ENCODE peak calls at places on chromosomes 16 and 17, in nine cellular contexts. J is heart left ventricle; S is cardiac muscle cell; Y is endodermal cell; M is body of pancreas; F is PC-3; Z is CD4-positive, alpha-beta T cell; Q is kidney; V is aorta. X is an unnamed sample.

GRCh38 chr17:66858182-66859083 is 23.5 kb downstream of the CACNG5 start:
- DNase-seq in J (no peak), S (peak), Y (peak), M (no peak), F (no peak), Z (no peak), Q (peak), V (no peak), X (no peak)

GRCh38 chr17:58289869-58290268 is 9.1 kb upstream of the MPO start:
- DNase-seq in J (no peak), S (no peak), Y (no peak), M (no peak), F (peak), Z (no peak), Q (no peak), V (no peak), X (no peak)

GRCh38 chr16:51164167-51164566 is 13.1 kb upstream of the SALL1 start:
- DNase-seq in J (no peak), S (peak), Y (no peak), M (no peak), F (no peak), Z (no peak), Q (no peak), V (no peak), X (no peak)

GRCh38 chr17:82791532-82791931 is 39.7 kb downstream of the TBCD start:
- DNase-seq in J (no peak), S (no peak), Y (no peak), M (no peak), F (peak), Z (no peak), Q (no peak), V (no peak), X (no peak)

GRCh38 chr17:10041916-10042588 is 137.0 kb upstream of the RCVRN start:
- DNase-seq in J (no peak), S (no peak), Y (no peak), M (no peak), F (no peak), Z (no peak), Q (no peak), V (no peak), X (no peak)

GRCh38 chr17:81480140-81480917 is 32.3 kb downstream of the ACTG1 start:
- DNase-seq in J (peak), S (no peak), Y (no peak), M (peak), F (peak), Z (no peak), Q (no peak), V (peak), X (peak)

GRCh38 chr16:12578001-12578400 is 225.7 kb downstream of the CPPED1 start:
- DNase-seq in J (no peak), S (no peak), Y (no peak), M (no peak), F (no peak), Z (no peak), Q (no peak), V (no peak), X (no peak)

GRCh38 chr17:55580596-55581133 is 69.4 kb upstream of the SMIM36 start:
- DNase-seq in J (no peak), S (no peak), Y (no peak), M (no peak), F (no peak), Z (no peak), Q (no peak), V (no peak), X (no peak)

GRCh38 chr16:2428051-2428786 is 1.0 kb upstream of the CCNF start:
- DNase-seq in J (peak), S (peak), Y (peak), M (peak), F (peak), Z (no peak), Q (peak), V (no peak), X (no peak)

DNA sequence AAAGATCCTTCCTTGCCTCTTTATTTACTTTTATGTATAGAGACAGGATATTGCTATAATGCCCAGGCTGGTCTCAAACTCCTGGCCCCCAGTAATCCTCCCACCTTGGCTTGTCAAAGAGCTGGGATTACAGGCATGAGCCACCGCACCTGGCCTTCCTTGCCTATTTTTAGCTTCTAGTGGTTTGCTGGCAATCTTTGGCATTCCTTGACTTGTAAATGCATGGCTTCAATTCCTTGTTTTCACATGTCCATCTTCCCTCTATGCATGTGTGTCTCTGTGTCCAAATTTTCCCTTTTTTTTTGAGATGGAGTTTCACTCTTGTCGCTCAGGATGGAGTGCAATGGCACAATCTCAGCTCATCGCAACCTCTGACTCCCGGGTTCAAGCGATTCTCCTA is 22.5 kb downstream of the HEXIM2 start:
- DNase-seq in J (no peak), S (no peak), Y (no peak), M (no peak), F (no peak), Z (no peak), Q (no peak), V (no peak), X (no peak)
- H3K27ac ChIP-seq in J (no peak), S (no peak), Y (no peak), M (no peak), F (peak), Z (no peak), Q (no peak), V (no peak), X (no peak)

GRCh38 chr17:330993-331701 is 21.5 kb downstream of the RPH3AL start:
- DNase-seq in J (peak), S (no peak), Y (peak), M (peak), F (no peak), Z (no peak), Q (peak), V (peak), X (peak)
- H3K27ac ChIP-seq in J (peak), S (no peak), Y (no peak), M (peak), F (no peak), Z (no peak), Q (peak), V (no peak), X (peak)

DNA sequence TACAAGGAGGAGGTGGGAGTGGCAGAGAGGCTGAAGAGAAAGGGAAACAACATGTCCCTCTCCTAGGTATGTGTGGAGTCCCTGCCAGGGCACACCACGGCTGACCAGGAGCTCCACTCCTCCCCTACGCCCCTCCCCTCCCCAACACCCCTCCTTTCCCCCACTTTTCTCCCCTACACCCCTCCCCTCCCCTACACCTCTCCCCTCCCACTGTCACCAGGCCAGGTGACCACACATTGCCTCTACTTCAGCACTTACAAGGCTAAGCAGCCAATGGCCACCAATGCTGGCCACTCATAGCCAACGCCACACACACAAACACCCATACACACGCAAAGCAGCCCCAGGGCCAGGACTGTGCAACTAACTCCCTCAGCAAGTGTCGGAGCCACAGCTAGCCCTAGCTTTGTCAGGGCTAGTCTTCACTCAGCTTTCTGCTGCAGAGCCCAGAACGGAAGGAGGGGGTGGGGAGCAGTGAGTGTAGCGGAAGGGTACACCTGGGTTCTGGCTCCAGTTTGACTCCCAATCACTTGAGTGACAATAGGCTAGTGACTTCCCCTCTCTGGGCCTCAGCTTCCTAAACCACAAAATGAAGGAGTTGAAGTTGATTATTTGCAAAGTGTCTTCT is 8.2 kb downstream of the CAVIN1 start:
- DNase-seq in J (peak), S (no peak), Y (peak), M (no peak), F (no peak), Z (peak), Q (no peak), V (peak), X (peak)
- H3K27ac ChIP-seq in J (peak), S (no peak), Y (no peak), M (peak), F (no peak), Z (no peak), Q (no peak), V (peak), X (peak)

GRCh38 chr17:41617136-41617535 is 4.6 kb upstream of the KRT16 start:
- DNase-seq in J (no peak), S (no peak), Y (no peak), M (no peak), F (no peak), Z (no peak), Q (peak), V (peak), X (no peak)

GRCh38 chr17:41614098-41614497 is 1.5 kb upstream of the KRT16 start:
- DNase-seq in J (no peak), S (no peak), Y (peak), M (no peak), F (no peak), Z (no peak), Q (peak), V (peak), X (no peak)

GRCh38 chr17:41617698-41618097 is 5.1 kb upstream of the KRT16 start:
- DNase-seq in J (no peak), S (no peak), Y (peak), M (no peak), F (no peak), Z (no peak), Q (no peak), V (peak), X (no peak)

GRCh38 chr17:41613277-41614082 is 913 bp upstream of the KRT16 start:
- DNase-seq in J (no peak), S (no peak), Y (peak), M (no peak), F (no peak), Z (no peak), Q (peak), V (peak), X (no peak)

DNA sequence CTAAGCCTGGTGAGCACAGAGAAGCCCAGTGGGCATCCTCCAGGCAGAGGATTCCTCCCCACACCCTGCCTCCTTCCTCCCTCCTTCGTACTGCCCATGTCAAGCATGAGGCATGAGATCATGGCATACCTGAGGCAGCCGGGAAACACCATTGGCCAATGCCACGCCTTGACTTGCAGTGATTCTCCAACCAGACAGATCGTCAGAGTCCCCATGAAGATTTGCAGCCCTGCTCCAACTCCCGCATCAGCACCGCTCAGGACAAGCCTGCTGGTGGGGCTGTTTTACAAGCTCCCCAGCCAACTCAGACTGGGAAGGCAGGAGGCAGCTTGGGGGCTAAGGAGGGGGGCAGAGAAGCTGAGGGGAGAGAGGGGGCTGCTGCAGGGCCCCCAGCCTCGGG is 2.9 kb upstream of the KRT16 start:
- DNase-seq in J (no peak), S (no peak), Y (peak), M (no peak), F (peak), Z (no peak), Q (no peak), V (peak), X (no peak)
- H3K27ac ChIP-seq in J (no peak), S (no peak), Y (no peak), M (no peak), F (no peak), Z (no peak), Q (no peak), V (no peak), X (no peak)

GRCh38 chr16:81316176-81316496 is 1.4 kb downstream of the GAN start:
- DNase-seq in J (no peak), S (peak), Y (no peak), M (no peak), F (no peak), Z (no peak), Q (no peak), V (no peak), X (no peak)
- H3K27ac ChIP-seq in J (peak), S (peak), Y (no peak), M (no peak), F (no peak), Z (no peak), Q (no peak), V (no peak), X (peak)

GRCh38 chr17:7079581-7080444 is at the start of gene CLEC10A:
- DNase-seq in J (no peak), S (no peak), Y (no peak), M (no peak), F (no peak), Z (no peak), Q (no peak), V (no peak), X (no peak)
- H3K27ac ChIP-seq in J (peak), S (no peak), Y (no peak), M (no peak), F (no peak), Z (no peak), Q (no peak), V (no peak), X (peak)

GRCh38 chr17:43920500-43921095 is 13.3 kb upstream of the MPP2 start:
- DNase-seq in J (no peak), S (no peak), Y (no peak), M (no peak), F (no peak), Z (no peak), Q (no peak), V (no peak), X (peak)
- H3K27ac ChIP-seq in J (no peak), S (no peak), Y (no peak), M (no peak), F (no peak), Z (no peak), Q (no peak), V (no peak), X (no peak)

DNA sequence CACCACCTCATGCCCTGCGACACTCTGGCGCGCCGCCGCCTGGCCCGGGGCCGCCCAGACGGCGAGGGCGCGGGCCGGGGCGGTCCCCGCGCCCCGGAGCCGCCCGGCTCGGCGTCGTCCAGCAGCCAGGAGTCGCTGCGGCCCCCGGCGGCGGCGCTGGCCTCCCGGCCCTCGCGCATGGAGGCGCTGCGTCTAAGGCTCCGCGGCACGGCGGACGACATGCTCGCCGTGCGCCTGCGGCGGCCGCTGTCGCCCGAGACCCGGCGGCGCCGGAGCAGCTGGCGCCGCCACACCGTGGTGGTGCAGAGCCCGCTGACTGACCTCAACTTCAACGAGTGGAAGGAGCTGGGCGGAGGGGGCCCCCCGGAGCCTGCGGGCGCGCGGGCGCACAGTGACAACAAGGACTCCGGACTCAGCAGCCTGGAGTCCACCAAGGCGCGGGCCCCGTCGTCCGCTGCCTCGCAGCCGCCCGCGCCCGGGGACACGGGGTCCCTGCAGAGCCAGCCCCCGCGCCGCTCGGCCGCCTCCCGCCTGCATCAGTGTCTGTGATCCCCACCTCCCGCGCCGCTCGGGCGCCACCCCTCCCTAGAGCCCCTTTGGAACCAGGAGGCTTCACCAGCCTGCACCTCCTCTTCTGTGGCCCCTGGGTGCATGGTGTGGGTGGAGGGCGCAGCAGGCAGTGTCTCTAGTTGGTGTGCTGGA is 82.3 kb downstream of the ARHGAP23 start:
- DNase-seq in J (peak), S (peak), Y (peak), M (peak), F (no peak), Z (no peak), Q (peak), V (no peak), X (no peak)
- H3K27ac ChIP-seq in J (no peak), S (no peak), Y (no peak), M (no peak), F (no peak), Z (no peak), Q (no peak), V (no peak), X (no peak)

GRCh38 chr17:50026046-50026675 is 29.7 kb upstream of the ITGA3 start:
- DNase-seq in J (no peak), S (no peak), Y (no peak), M (no peak), F (no peak), Z (no peak), Q (no peak), V (no peak), X (no peak)
- H3K27ac ChIP-seq in J (no peak), S (no peak), Y (no peak), M (no peak), F (peak), Z (no peak), Q (no peak), V (no peak), X (no peak)